ENCODE peak calls at places on chromosomes 2 and 18, in five cellular contexts. Z, O, K, T and Q are unnamed samples.

GRCh38 chr2:162261032-162261945 is 18.0 kb upstream of the FAP start:
- DNase-seq in T (no peak), Z (no peak), O (no peak), K (no peak), Q (peak)

GRCh38 chr2:25960396-25960795 is 21.9 kb downstream of the KIF3C start:
- DNase-seq in K (no peak), T (no peak), Z (no peak), O (no peak), Q (no peak)

GRCh38 chr2:182548031-182548950 is 121.5 kb upstream of the PDE1A start:
- DNase-seq in Z (no peak), K (no peak), T (no peak), O (no peak), Q (no peak)

GRCh38 chr2:102801098-102801718 is 39.4 kb downstream of the TMEM182 start:
- DNase-seq in K (no peak), Z (no peak), O (no peak), T (peak), Q (no peak)

GRCh38 chr18:46273861-46274260 is 169.7 kb downstream of the HAUS1 start:
- DNase-seq in Z (no peak), T (no peak), O (no peak), K (no peak), Q (peak)

GRCh38 chr18:23302514-23302851 is 150.6 kb upstream of the RIOK3 start:
- DNase-seq in Z (no peak), K (no peak), O (no peak), T (no peak), Q (no peak)

GRCh38 chr2:43592443-43592842 is 3.4 kb downstream of the THADA start:
- DNase-seq in Z (no peak), O (no peak), T (no peak), K (no peak), Q (no peak)

GRCh38 chr2:190717764-190718651 is 69.1 kb downstream of the NAB1 start:
- DNase-seq in T (no peak), Z (no peak), K (no peak), O (no peak), Q (no peak)

GRCh38 chr2:196538646-196539045 is 100.9 kb upstream of the CCDC150 start:
- DNase-seq in T (no peak), K (no peak), O (no peak), Z (no peak), Q (no peak)

GRCh38 chr18:79911009-79911870 is 40.2 kb downstream of the SLC66A2 start:
- DNase-seq in Z (no peak), O (no peak), T (no peak), K (no peak), Q (no peak)

GRCh38 chr2:149258531-149258930 is 71.9 kb upstream of the LYPD6 start:
- DNase-seq in T (no peak), K (no peak), O (no peak), Z (no peak), Q (peak)

GRCh38 chr2:127197475-127198385 is 22.4 kb downstream of the CYP27C1 start:
- DNase-seq in Z (peak), O (no peak), T (peak), K (peak), Q (no peak)

GRCh38 chr2:168189835-168190426 is 57.5 kb downstream of the STK39 start:
- DNase-seq in K (no peak), T (peak), O (no peak), Z (no peak), Q (no peak)

GRCh38 chr2:111118455-111119003 is 2.2 kb upstream of the BCL2L11 start:
- DNase-seq in T (no peak), O (no peak), K (no peak), Z (no peak), Q (no peak)

GRCh38 chr18:4384932-4385331 is 70.2 kb downstream of the DLGAP1 start:
- DNase-seq in K (no peak), Z (no peak), T (no peak), O (no peak), Q (no peak)

GRCh38 chr18:3007491-3007890 is 5.5 kb downstream of the LPIN2 start:
- DNase-seq in Z (no peak), T (no peak), O (no peak), K (no peak), Q (no peak)

GRCh38 chr2:242065456-242065855 is 195.9 kb downstream of the RTP5 start:
- DNase-seq in T (no peak), K (no peak), Z (no peak), O (no peak), Q (no peak)

GRCh38 chr2:100632021-100632420 is 69.2 kb downstream of the PDCL3 start:
- DNase-seq in T (no peak), K (no peak), Z (no peak), O (no peak), Q (no peak)

GRCh38 chr2:213995400-213996105 is 415.3 kb upstream of the VWC2L start:
- DNase-seq in T (peak), K (no peak), Z (no peak), O (no peak), Q (peak)

GRCh38 chr2:196234672-196235071 is 63.3 kb upstream of the STK17B start:
- DNase-seq in K (no peak), O (no peak), Z (no peak), T (no peak), Q (no peak)

GRCh38 chr2:127622561-127623387 is 23.2 kb upstream of the GPR17 start:
- DNase-seq in O (no peak), Z (no peak), T (no peak), K (peak), Q (no peak)

GRCh38 chr2:31079665-31080064 is 58.6 kb downstream of the GALNT14 start:
- DNase-seq in O (no peak), K (peak), Z (peak), T (no peak), Q (no peak)

GRCh38 chr18:37284260-37284659 is 281.3 kb downstream of the CELF4 start:
- DNase-seq in O (no peak), K (no peak), T (no peak), Z (no peak), Q (no peak)

GRCh38 chr2:162821176-162821575 is 17.4 kb downstream of the KCNH7 start:
- DNase-seq in K (no peak), Z (no peak), O (no peak), T (no peak), Q (no peak)

GRCh38 chr2:20448246-20449046 is 1.6 kb downstream of the RHOB start:
- DNase-seq in T (no peak), Z (no peak), O (no peak), K (no peak), Q (no peak)

GRCh38 chr18:8536226-8536625 is 73.0 kb upstream of the RAB12 start:
- DNase-seq in T (no peak), Z (no peak), K (peak), O (no peak), Q (no peak)

GRCh38 chr18:9365406-9365805 is 30.8 kb downstream of the TWSG1 start:
- DNase-seq in O (no peak), Z (no peak), T (no peak), K (no peak), Q (no peak)

GRCh38 chr2:54503828-54504227 is 47.7 kb downstream of the SPTBN1 start:
- DNase-seq in T (no peak), O (no peak), K (no peak), Z (no peak), Q (no peak)

GRCh38 chr2:12881952-12882351 is 165.2 kb downstream of the TRIB2 start:
- DNase-seq in O (no peak), K (no peak), Z (no peak), T (no peak), Q (peak)

GRCh38 chr2:12882393-12882792 is 165.7 kb downstream of the TRIB2 start:
- DNase-seq in T (no peak), Z (no peak), K (no peak), O (no peak), Q (no peak)

GRCh38 chr2:12879649-12880048 is 162.9 kb downstream of the TRIB2 start:
- DNase-seq in Z (no peak), O (no peak), T (no peak), K (no peak), Q (no peak)

GRCh38 chr2:12883911-12884310 is 167.2 kb downstream of the TRIB2 start:
- DNase-seq in K (no peak), O (no peak), T (no peak), Z (no peak), Q (no peak)

DNA sequence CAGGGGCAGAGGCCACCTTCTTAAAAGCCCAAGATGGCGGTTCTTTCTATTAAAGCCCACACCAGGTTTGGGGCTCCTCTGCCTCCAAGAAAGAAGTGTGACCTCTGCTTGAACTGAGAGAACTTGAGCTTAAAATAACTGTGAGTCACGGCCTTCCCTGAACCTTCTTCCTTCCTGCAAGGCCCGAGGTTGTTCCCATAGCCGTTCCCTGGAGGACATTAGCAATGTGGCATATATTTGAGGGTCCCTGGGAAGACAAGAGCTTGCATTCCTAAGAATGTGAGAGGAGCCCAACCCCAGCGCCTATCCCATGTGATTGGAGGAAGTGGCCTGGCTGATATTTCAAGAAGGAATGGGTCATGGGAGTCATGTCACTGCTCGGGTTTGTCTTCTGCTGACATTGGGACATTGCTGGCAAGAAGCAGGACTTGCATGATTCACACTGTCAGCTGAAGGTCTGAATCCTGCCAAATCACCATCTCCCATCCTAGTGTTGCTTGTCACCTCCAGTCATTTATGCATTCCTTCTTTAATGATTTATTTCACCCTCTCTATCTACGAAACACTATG is 168.1 kb downstream of the TRIB2 start:
- DNase-seq in O (no peak), Z (no peak), T (peak), K (no peak), Q (no peak)
- TF ChIP-seq JUND in O (no peak), Z (no peak), T (no peak), K (peak), Q (no peak)

GRCh38 chr18:76405280-76405679 is 89.8 kb downstream of the ZNF516 start:
- DNase-seq in Z (no peak), K (no peak), T (no peak), O (no peak), Q (no peak)

GRCh38 chr18:76405761-76406356 is 89.2 kb downstream of the ZNF516 start:
- DNase-seq in Z (peak), K (peak), O (peak), T (peak), Q (no peak)

GRCh38 chr18:76408480-76409067 is 86.5 kb downstream of the ZNF516 start:
- DNase-seq in T (no peak), O (no peak), K (no peak), Z (no peak), Q (no peak)

GRCh38 chr18:76407681-76408080 is 87.4 kb downstream of the ZNF516 start:
- DNase-seq in K (no peak), O (no peak), T (no peak), Z (no peak), Q (no peak)

GRCh38 chr18:76406791-76407190 is 88.3 kb downstream of the ZNF516 start:
- DNase-seq in O (no peak), K (no peak), Z (no peak), T (no peak), Q (no peak)
- TF ChIP-seq JUND in O (no peak), K (no peak), Z (no peak), T (no peak), Q (no peak)

DNA sequence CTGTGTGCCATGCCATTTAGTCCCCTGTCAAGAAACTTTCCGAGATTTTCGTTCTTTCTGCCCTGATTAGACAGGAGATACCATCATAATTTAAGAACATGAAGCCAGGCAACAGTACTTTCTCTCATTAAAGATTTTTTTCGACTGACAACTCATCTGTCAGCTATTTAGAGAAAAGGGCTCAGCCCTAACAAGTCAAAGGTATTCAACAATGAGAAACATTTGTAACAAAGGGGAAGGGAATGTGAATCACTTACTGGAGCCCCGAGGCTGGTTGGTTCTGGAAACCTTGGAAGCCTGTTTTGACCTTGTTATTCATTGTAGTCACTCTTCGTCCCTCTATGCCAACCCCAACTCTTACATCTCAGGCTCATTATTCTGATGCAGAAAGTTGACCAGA is 199.4 kb downstream of the SPP2 start:
- DNase-seq in T (no peak), K (no peak), O (no peak), Z (no peak), Q (no peak)
- TF ChIP-seq JUND in T (peak), K (peak), O (no peak), Z (no peak), Q (no peak)

GRCh38 chr2:191983186-191983585 is 136.3 kb upstream of the CAVIN2 start:
- DNase-seq in Z (no peak), T (no peak), K (no peak), O (no peak), Q (no peak)
- TF ChIP-seq JUND in Z (no peak), T (no peak), K (no peak), O (no peak), Q (no peak)

GRCh38 chr2:239250216-239251071 is 150.4 kb downstream of the HDAC4 start:
- DNase-seq in O (no peak), Z (no peak), T (no peak), K (no peak), Q (no peak)
- TF ChIP-seq JUND in O (no peak), Z (no peak), T (no peak), K (no peak), Q (no peak)

GRCh38 chr2:208315081-208315788 is 49.2 kb downstream of the PIKFYVE start:
- DNase-seq in T (no peak), O (no peak), Z (no peak), K (no peak), Q (no peak)

GRCh38 chr2:208318127-208318526 is 52.1 kb downstream of the PIKFYVE start:
- DNase-seq in O (no peak), K (no peak), Z (no peak), T (no peak), Q (no peak)

GRCh38 chr2:208320686-208321085 is 54.6 kb downstream of the PIKFYVE start:
- DNase-seq in K (no peak), T (no peak), O (no peak), Z (no peak), Q (no peak)

GRCh38 chr2:208319403-208319802 is 53.3 kb downstream of the PIKFYVE start:
- DNase-seq in Z (no peak), O (no peak), K (no peak), T (no peak), Q (no peak)
- TF ChIP-seq JUND in Z (no peak), O (no peak), K (no peak), T (no peak), Q (no peak)

GRCh38 chr2:218387369-218388194 is 5.5 kb downstream of the SLC11A1 start:
- DNase-seq in O (no peak), K (peak), T (no peak), Z (peak), Q (no peak)
- TF ChIP-seq JUND in O (no peak), K (no peak), T (no peak), Z (no peak), Q (no peak)

GRCh38 chr2:45938649-45939511 is 287.4 kb downstream of the PRKCE start:
- DNase-seq in Z (peak), T (peak), O (no peak), K (no peak), Q (peak)
- TF ChIP-seq JUND in Z (peak), T (peak), O (peak), K (peak), Q (peak)